ENCODE peak calls at places on chromosome 13, in seven cellular contexts. One of them, this sample, is unnamed.

GRCh38 chr13:98858206-98858605 is 105.7 kb upstream of the SLC15A1 start:
- DNase-seq in HepG2: no peak
- DNase-seq in fibroblast of lung: no peak
- DNase-seq in mesendoderm: no peak
- DNase-seq in mesenchymal stem cell: no peak
- DNase-seq in IMR-90: no peak
- DNase-seq in neuronal stem cell: no peak
- DNase-seq in this sample: no peak

GRCh38 chr13:23470706-23471610 is 37.5 kb upstream of the SACS start:
- DNase-seq in HepG2: peak; percentile 39
- DNase-seq in fibroblast of lung: no peak
- DNase-seq in mesendoderm: no peak
- DNase-seq in mesenchymal stem cell: no peak
- DNase-seq in IMR-90: no peak
- DNase-seq in neuronal stem cell: no peak
- DNase-seq in this sample: no peak

GRCh38 chr13:50257646-50258045 is 242.4 kb downstream of the KCNRG start:
- DNase-seq in HepG2: no peak
- DNase-seq in fibroblast of lung: no peak
- DNase-seq in mesendoderm: no peak
- DNase-seq in mesenchymal stem cell: no peak
- DNase-seq in IMR-90: no peak
- DNase-seq in neuronal stem cell: no peak
- DNase-seq in this sample: no peak

GRCh38 chr13:27296496-27296895 is 25.9 kb downstream of the RASL11A start:
- DNase-seq in HepG2: no peak
- DNase-seq in fibroblast of lung: no peak
- DNase-seq in mesendoderm: no peak
- DNase-seq in mesenchymal stem cell: no peak
- DNase-seq in IMR-90: no peak
- DNase-seq in neuronal stem cell: no peak
- DNase-seq in this sample: no peak

GRCh38 chr13:110136660-110137585 is 170.0 kb downstream of the COL4A1 start:
- DNase-seq in HepG2: no peak
- DNase-seq in fibroblast of lung: no peak
- DNase-seq in mesendoderm: peak; percentile 52
- DNase-seq in mesenchymal stem cell: no peak
- DNase-seq in IMR-90: no peak
- DNase-seq in neuronal stem cell: no peak
- DNase-seq in this sample: no peak

GRCh38 chr13:79525458-79525857 is 44.5 kb downstream of the NDFIP2 start:
- DNase-seq in HepG2: peak; percentile 6
- DNase-seq in fibroblast of lung: peak; percentile 30
- DNase-seq in mesendoderm: no peak
- DNase-seq in mesenchymal stem cell: no peak
- DNase-seq in IMR-90: no peak
- DNase-seq in neuronal stem cell: no peak
- DNase-seq in this sample: no peak

GRCh38 chr13:25922373-25922772 is 129.4 kb downstream of the SHISA2 start:
- DNase-seq in HepG2: no peak
- DNase-seq in fibroblast of lung: no peak
- DNase-seq in mesendoderm: no peak
- DNase-seq in mesenchymal stem cell: peak; percentile 48
- DNase-seq in IMR-90: no peak
- DNase-seq in neuronal stem cell: no peak
- DNase-seq in this sample: no peak

GRCh38 chr13:75803175-75803611 is 167.1 kb downstream of the LMO7 start:
- DNase-seq in HepG2: no peak
- DNase-seq in fibroblast of lung: no peak
- DNase-seq in mesendoderm: peak; percentile 77
- DNase-seq in mesenchymal stem cell: no peak
- DNase-seq in IMR-90: no peak
- DNase-seq in neuronal stem cell: no peak
- DNase-seq in this sample: peak; percentile 18

GRCh38 chr13:104949840-104950805 is 1585.3 kb downstream of the EFNB2 start:
- DNase-seq in HepG2: no peak
- DNase-seq in fibroblast of lung: peak; percentile 52
- DNase-seq in mesendoderm: no peak
- DNase-seq in mesenchymal stem cell: peak; percentile 2
- DNase-seq in IMR-90: no peak
- DNase-seq in neuronal stem cell: no peak
- DNase-seq in this sample: no peak

GRCh38 chr13:31982540-31982939 is 49.0 kb upstream of the FRY start:
- DNase-seq in HepG2: peak; percentile 67
- DNase-seq in fibroblast of lung: peak; percentile 96
- DNase-seq in mesendoderm: no peak
- DNase-seq in mesenchymal stem cell: peak; percentile 98
- DNase-seq in IMR-90: peak; percentile 95
- DNase-seq in neuronal stem cell: no peak
- DNase-seq in this sample: no peak

GRCh38 chr13:110680852-110681251 is 25.1 kb downstream of the CARS2 start:
- DNase-seq in HepG2: peak; percentile 41
- DNase-seq in fibroblast of lung: no peak
- DNase-seq in mesendoderm: peak; percentile 64
- DNase-seq in mesenchymal stem cell: peak; percentile 39
- DNase-seq in IMR-90: no peak
- DNase-seq in neuronal stem cell: no peak
- DNase-seq in this sample: peak; percentile 27

GRCh38 chr13:21079761-21080730 is 18.7 kb upstream of the LATS2 start:
- DNase-seq in HepG2: peak; percentile 19
- DNase-seq in fibroblast of lung: peak; percentile 96
- DNase-seq in mesendoderm: peak; percentile 78
- DNase-seq in mesenchymal stem cell: peak; percentile 90
- DNase-seq in IMR-90: peak; percentile 93
- DNase-seq in neuronal stem cell: no peak
- DNase-seq in this sample: no peak

GRCh38 chr13:99297330-99297729 is 9.9 kb downstream of the GPR183 start:
- DNase-seq in HepG2: no peak
- DNase-seq in fibroblast of lung: peak; percentile 25
- DNase-seq in mesendoderm: no peak
- DNase-seq in mesenchymal stem cell: no peak
- DNase-seq in IMR-90: peak; percentile 33
- DNase-seq in neuronal stem cell: no peak
- DNase-seq in this sample: no peak

GRCh38 chr13:35909837-35910236 is 221.3 kb downstream of the DCLK1 start:
- DNase-seq in HepG2: no peak
- DNase-seq in fibroblast of lung: no peak
- DNase-seq in mesendoderm: no peak
- DNase-seq in mesenchymal stem cell: no peak
- DNase-seq in IMR-90: no peak
- DNase-seq in neuronal stem cell: no peak
- DNase-seq in this sample: no peak

GRCh38 chr13:74026753-74027152 is 107.5 kb downstream of the KLF12 start:
- DNase-seq in HepG2: no peak
- DNase-seq in fibroblast of lung: peak; percentile 57
- DNase-seq in mesendoderm: peak; percentile 96
- DNase-seq in mesenchymal stem cell: peak; percentile 46
- DNase-seq in IMR-90: peak; percentile 37
- DNase-seq in neuronal stem cell: no peak
- DNase-seq in this sample: peak; percentile 74

GRCh38 chr13:33509642-33510229 is 224.2 kb upstream of the STARD13 start:
- DNase-seq in HepG2: no peak
- DNase-seq in fibroblast of lung: peak; percentile 73
- DNase-seq in mesendoderm: peak; percentile 22
- DNase-seq in mesenchymal stem cell: peak; percentile 43
- DNase-seq in IMR-90: no peak
- DNase-seq in neuronal stem cell: no peak
- DNase-seq in this sample: no peak

GRCh38 chr13:51645154-51645650 is 60.9 kb downstream of the WDFY2 start:
- DNase-seq in HepG2: no peak
- DNase-seq in fibroblast of lung: peak; percentile 70
- DNase-seq in mesendoderm: peak; percentile 84
- DNase-seq in mesenchymal stem cell: peak; percentile 96
- DNase-seq in IMR-90: peak; percentile 57
- DNase-seq in neuronal stem cell: no peak
- DNase-seq in this sample: no peak

GRCh38 chr13:106533101-106533939 is 2.1 kb downstream of the EFNB2 start:
- DNase-seq in HepG2: peak; percentile 21
- DNase-seq in fibroblast of lung: peak; percentile 81
- DNase-seq in mesendoderm: peak; percentile 87
- DNase-seq in mesenchymal stem cell: peak; percentile 83
- DNase-seq in IMR-90: peak; percentile 78
- DNase-seq in neuronal stem cell: peak; percentile 68
- DNase-seq in this sample: no peak

GRCh38 chr13:39512687-39513086 is 90.3 kb downstream of the LHFPL6 start:
- DNase-seq in HepG2: no peak
- DNase-seq in fibroblast of lung: no peak
- DNase-seq in mesendoderm: no peak
- DNase-seq in mesenchymal stem cell: no peak
- DNase-seq in IMR-90: no peak
- DNase-seq in neuronal stem cell: no peak
- DNase-seq in this sample: no peak

GRCh38 chr13:39515231-39515630 is 87.8 kb downstream of the LHFPL6 start:
- DNase-seq in HepG2: no peak
- DNase-seq in fibroblast of lung: no peak
- DNase-seq in mesendoderm: peak; percentile 79
- DNase-seq in mesenchymal stem cell: no peak
- DNase-seq in IMR-90: no peak
- DNase-seq in neuronal stem cell: no peak
- DNase-seq in this sample: no peak

GRCh38 chr13:39510296-39510695 is 92.7 kb downstream of the LHFPL6 start:
- DNase-seq in HepG2: no peak
- DNase-seq in fibroblast of lung: no peak
- DNase-seq in mesendoderm: peak; percentile 58
- DNase-seq in mesenchymal stem cell: no peak
- DNase-seq in IMR-90: no peak
- DNase-seq in neuronal stem cell: no peak
- DNase-seq in this sample: no peak

DNA sequence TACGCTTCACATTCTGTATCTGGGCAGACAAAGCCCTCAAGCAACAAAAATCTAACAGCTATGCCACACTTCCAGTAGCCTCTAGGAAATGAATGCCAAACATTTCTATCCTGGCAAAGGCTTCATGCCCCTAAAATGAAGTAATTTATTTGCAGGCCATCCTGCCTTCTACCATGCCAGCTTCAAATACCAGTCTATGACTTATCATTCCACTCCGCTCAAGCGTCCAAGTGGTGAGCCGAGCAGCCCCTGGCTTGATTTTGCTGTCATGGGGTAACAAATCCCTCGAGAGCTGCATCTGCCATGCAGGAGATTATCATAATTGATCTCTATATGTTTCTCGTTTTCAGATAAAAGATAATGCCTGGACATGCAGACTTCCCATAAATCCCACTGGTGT is 86.9 kb downstream of the LHFPL6 start:
- DNase-seq in HepG2: no peak
- DNase-seq in fibroblast of lung: peak; percentile 71
- DNase-seq in mesendoderm: no peak
- DNase-seq in mesenchymal stem cell: no peak
- DNase-seq in IMR-90: no peak
- DNase-seq in neuronal stem cell: no peak
- DNase-seq in this sample: no peak
- H3K9ac ChIP-seq in HepG2: no peak overlapping the region
- H3K9ac ChIP-seq in fibroblast of lung: no peak overlapping the region
- H3K9ac ChIP-seq in mesendoderm: no peak overlapping the region
- H3K9ac ChIP-seq in mesenchymal stem cell: no peak overlapping the region
- H3K9ac ChIP-seq in IMR-90: no peak overlapping the region
- H3K9ac ChIP-seq in neuronal stem cell: no peak overlapping the region
- H3K9ac ChIP-seq in this sample: no peak overlapping the region

GRCh38 chr13:112055417-112056206 is 11.3 kb upstream of the SOX1 start:
- DNase-seq in HepG2: no peak
- DNase-seq in fibroblast of lung: no peak
- DNase-seq in mesendoderm: no peak
- DNase-seq in mesenchymal stem cell: no peak
- DNase-seq in IMR-90: no peak
- DNase-seq in neuronal stem cell: no peak
- DNase-seq in this sample: no peak

GRCh38 chr13:112056739-112057433 is 10.1 kb upstream of the SOX1 start:
- DNase-seq in HepG2: no peak
- DNase-seq in fibroblast of lung: no peak
- DNase-seq in mesendoderm: no peak
- DNase-seq in mesenchymal stem cell: no peak
- DNase-seq in IMR-90: no peak
- DNase-seq in neuronal stem cell: no peak
- DNase-seq in this sample: no peak

GRCh38 chr13:112055032-112055416 is 11.9 kb upstream of the SOX1 start:
- DNase-seq in HepG2: no peak
- DNase-seq in fibroblast of lung: no peak
- DNase-seq in mesendoderm: no peak
- DNase-seq in mesenchymal stem cell: no peak
- DNase-seq in IMR-90: no peak
- DNase-seq in neuronal stem cell: no peak
- DNase-seq in this sample: no peak

GRCh38 chr13:112057434-112057735 is 9.6 kb upstream of the SOX1 start:
- DNase-seq in HepG2: no peak
- DNase-seq in fibroblast of lung: no peak
- DNase-seq in mesendoderm: no peak
- DNase-seq in mesenchymal stem cell: no peak
- DNase-seq in IMR-90: no peak
- DNase-seq in neuronal stem cell: no peak
- DNase-seq in this sample: no peak

GRCh38 chr13:112056284-112056727 is 10.6 kb upstream of the SOX1 start:
- DNase-seq in HepG2: no peak
- DNase-seq in fibroblast of lung: no peak
- DNase-seq in mesendoderm: no peak
- DNase-seq in mesenchymal stem cell: no peak
- DNase-seq in IMR-90: no peak
- DNase-seq in neuronal stem cell: no peak
- DNase-seq in this sample: no peak
- H3K27me3 ChIP-seq in HepG2: peaks cover 6% of the 10 kb centered on the region
- H3K27me3 ChIP-seq in fibroblast of lung: peaks cover 45% of the 10 kb centered on the region
- H3K27me3 ChIP-seq in mesendoderm: peaks cover 88% of the 10 kb centered on the region
- H3K27me3 ChIP-seq in mesenchymal stem cell: peaks cover 93% of the 10 kb centered on the region
- H3K27me3 ChIP-seq in IMR-90: peaks cover 79% of the 10 kb centered on the region
- H3K27me3 ChIP-seq in neuronal stem cell: peaks cover 89% of the 10 kb centered on the region
- H3K27me3 ChIP-seq in this sample: peaks cover 100% of the 10 kb centered on the region

GRCh38 chr13:46571941-46572340 is 19.0 kb downstream of the LRCH1 start:
- DNase-seq in HepG2: no peak
- DNase-seq in fibroblast of lung: no peak
- DNase-seq in mesendoderm: no peak
- DNase-seq in mesenchymal stem cell: no peak
- DNase-seq in IMR-90: no peak
- DNase-seq in neuronal stem cell: no peak
- DNase-seq in this sample: no peak
- H3K4me1 ChIP-seq in HepG2: peaks cover 55% of the 10 kb centered on the region
- H3K4me1 ChIP-seq in fibroblast of lung: peaks cover 16% of the 10 kb centered on the region
- H3K4me1 ChIP-seq in mesendoderm: peaks cover 6% of the 10 kb centered on the region
- H3K4me1 ChIP-seq in mesenchymal stem cell: peaks cover 21% of the 10 kb centered on the region
- H3K4me1 ChIP-seq in IMR-90: peaks cover 20% of the 10 kb centered on the region
- H3K4me1 ChIP-seq in neuronal stem cell: peaks cover 5% of the 10 kb centered on the region
- H3K4me1 ChIP-seq in this sample: no peaks in the 10 kb centered on the region

DNA sequence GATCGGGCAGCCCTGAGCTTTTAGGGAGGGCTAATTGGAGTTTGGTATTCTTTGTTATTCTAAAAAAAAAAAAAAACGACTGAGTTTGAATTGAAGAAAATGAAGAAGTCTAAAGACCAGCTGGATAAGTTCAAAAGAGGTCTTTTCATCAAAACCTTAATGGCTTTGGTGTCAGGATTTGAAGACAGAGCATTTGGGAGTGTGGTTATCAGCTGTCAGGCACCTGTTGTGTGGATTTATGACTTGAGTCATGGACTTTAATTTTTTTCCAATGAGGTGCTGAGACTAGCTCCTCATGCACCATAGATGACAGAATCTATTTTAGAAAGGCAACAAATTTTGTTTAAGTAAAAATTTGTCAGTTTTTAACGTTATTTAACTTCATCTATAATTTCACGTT is 72.5 kb downstream of the FREM2 start:
- DNase-seq in HepG2: no peak
- DNase-seq in fibroblast of lung: no peak
- DNase-seq in mesendoderm: no peak
- DNase-seq in mesenchymal stem cell: no peak
- DNase-seq in IMR-90: no peak
- DNase-seq in neuronal stem cell: no peak
- DNase-seq in this sample: no peak
- H3K9ac ChIP-seq in HepG2: no peak overlapping the region
- H3K9ac ChIP-seq in fibroblast of lung: no peak overlapping the region
- H3K9ac ChIP-seq in mesendoderm: no peak overlapping the region
- H3K9ac ChIP-seq in mesenchymal stem cell: no peak overlapping the region
- H3K9ac ChIP-seq in IMR-90: no peak overlapping the region
- H3K9ac ChIP-seq in neuronal stem cell: no peak overlapping the region
- H3K9ac ChIP-seq in this sample: no peak overlapping the region